ENCODE peak calls at places on chromosomes 16 and 17, in five cellular contexts. H, N, O, K and J are unnamed samples. For H3K27me3, the result is how much of the 10 kb centered on the place peaks cover.

GRCh38 chr17:4156750-4157381 is 13.9 kb downstream of the CYB5D2 start:
- DNase-seq in K (no peak), N (no peak), O (no peak), H (no peak), J (no peak)

GRCh38 chr17:82823004-82823403 is 16.8 kb downstream of the ZNF750 start:
- DNase-seq in O (no peak), N (no peak), H (no peak), K (no peak), J (no peak)

GRCh38 chr16:35173295-35173694 is 1713.9 kb downstream of the TP53TG3F start:
- DNase-seq in O (no peak), N (no peak), H (no peak), K (no peak), J (no peak)

GRCh38 chr16:83924686-83925085 is 25.8 kb downstream of the MLYCD start:
- DNase-seq in O (no peak), H (no peak), N (peak), K (no peak), J (no peak)

GRCh38 chr16:660459-661183 is 7.3 kb upstream of the RHOT2 start:
- DNase-seq in N (peak), O (no peak), H (peak), K (peak), J (peak)

GRCh38 chr17:56441331-56441730 is 152.2 kb upstream of the NOG start:
- DNase-seq in O (no peak), N (no peak), K (no peak), H (no peak), J (peak)

GRCh38 chr16:14302031-14302398 is 230.9 kb downstream of the MRTFB start:
- DNase-seq in O (no peak), N (peak), H (no peak), K (peak), J (peak)

GRCh38 chr16:833411-833810 is 32.9 kb upstream of the GNG13 start:
- DNase-seq in O (no peak), H (no peak), K (no peak), N (no peak), J (no peak)

GRCh38 chr17:19867654-19868395 is at the start of gene ULK2:
- DNase-seq in H (peak), K (peak), N (peak), O (no peak), J (peak)

GRCh38 chr16:82967424-82967823 is 340.7 kb downstream of the CDH13 start:
- DNase-seq in K (no peak), N (no peak), H (no peak), O (no peak), J (no peak)

GRCh38 chr16:24117680-24118079 is 138.5 kb upstream of the CACNG3 start:
- DNase-seq in H (no peak), O (no peak), K (no peak), N (no peak), J (no peak)

GRCh38 chr17:5430413-5430999 is 8.4 kb downstream of the C1QBP start:
- DNase-seq in K (no peak), N (no peak), H (no peak), O (no peak), J (no peak)

GRCh38 chr17:35768796-35769195 is 8.1 kb downstream of the C17orf50 start:
- DNase-seq in N (no peak), H (no peak), O (no peak), K (no peak), J (no peak)

GRCh38 chr17:45782889-45783592 is 1.1 kb upstream of the CRHR1 start:
- DNase-seq in N (no peak), H (no peak), O (no peak), K (no peak), J (no peak)

GRCh38 chr16:88991813-88992350 is 14.9 kb upstream of the CBFA2T3 start:
- DNase-seq in K (no peak), N (no peak), H (no peak), O (no peak), J (no peak)

DNA sequence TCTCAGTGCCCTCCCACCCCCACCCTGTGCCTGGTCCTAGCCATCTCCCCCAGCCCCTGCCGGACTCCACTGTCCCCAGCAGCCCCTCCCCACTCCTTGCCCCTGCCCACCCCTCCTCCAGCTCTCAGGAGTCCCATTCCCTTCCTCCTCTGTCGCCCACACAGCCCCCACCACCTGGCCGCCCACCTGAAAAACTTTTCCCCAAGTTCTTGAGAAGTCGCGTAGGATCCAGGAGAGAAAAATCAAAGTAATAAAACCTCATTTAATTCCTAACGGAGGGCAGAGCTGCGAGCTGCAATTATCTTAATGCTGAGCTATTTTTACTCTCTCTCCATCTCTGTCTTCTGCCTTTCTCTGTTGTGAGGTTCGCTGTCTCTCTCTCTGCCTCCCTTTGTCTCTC is 2.4 kb upstream of the PPP1R1B start:
- DNase-seq in O (no peak), K (no peak), H (no peak), N (no peak), J (no peak)
- H3K27me3 ChIP-seq in O (under half), K (under half), H (under half), N (half or more), J (under half)

DNA sequence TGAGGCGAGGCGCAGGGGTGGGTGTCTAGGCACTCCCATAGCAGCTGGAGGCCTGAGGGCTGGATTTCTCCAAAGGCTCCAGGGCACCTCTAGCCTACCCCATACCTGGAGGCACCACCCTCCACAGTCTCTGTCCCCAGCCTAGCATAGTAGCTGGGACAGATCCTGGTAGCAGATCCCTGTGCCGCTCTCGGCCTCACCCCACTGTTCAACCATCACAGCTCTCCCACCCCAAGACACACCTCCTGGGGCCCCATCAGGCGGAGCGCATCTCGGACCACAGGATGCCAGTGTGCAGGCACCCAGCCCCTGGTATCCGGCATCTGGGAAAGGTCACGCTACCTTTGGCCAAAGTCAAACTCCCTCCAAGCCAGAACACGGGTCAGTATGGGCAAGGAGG is 7.1 kb downstream of the BTBD17 start:
- DNase-seq in H (no peak), K (no peak), O (no peak), N (no peak), J (no peak)
- H3K27me3 ChIP-seq in H (under half), K (half or more), O (half or more), N (half or more), J (under half)

DNA sequence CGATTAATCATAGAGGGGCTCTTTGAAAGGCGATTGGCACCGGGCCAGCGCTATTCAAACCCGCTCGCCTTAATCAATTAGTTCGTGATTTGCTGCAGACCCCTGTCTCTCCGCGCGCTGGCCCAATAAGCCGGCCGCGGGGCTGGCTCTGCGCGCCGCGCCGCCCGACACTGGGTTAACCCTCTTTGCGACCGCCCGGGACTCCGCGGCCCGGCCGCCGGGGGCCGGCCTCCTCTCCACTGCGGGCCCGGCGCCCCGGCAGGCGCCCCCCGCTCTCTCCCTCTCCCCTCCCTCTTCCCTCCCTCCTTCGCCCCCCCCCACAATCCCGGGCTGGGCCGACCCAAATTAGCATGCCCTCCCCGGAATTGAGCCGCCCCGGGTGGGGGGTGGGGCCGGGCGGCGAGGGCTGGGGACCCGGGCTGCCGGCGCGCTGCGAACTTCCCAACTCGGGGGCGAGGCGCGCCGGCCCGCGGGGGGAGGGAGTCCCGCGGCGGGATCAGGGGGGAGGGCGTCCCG is 423 bp upstream of the SALL1 start:
- DNase-seq in H (no peak), N (no peak), O (no peak), K (peak), J (peak)
- H3K27me3 ChIP-seq in H (under half), N (half or more), O (under half), K (half or more), J (under half)

GRCh38 chr17:15341966-15342365 is 569 bp upstream of the TEKT3 start:
- DNase-seq in H (no peak), K (no peak), O (no peak), N (no peak), J (no peak)
- H3K27me3 ChIP-seq in H (under half), K (under half), O (under half), N (under half), J (under half)